ENCODE peak calls at places on chromosomes 7 and 10, in six cellular contexts. H, J, B, X, I and V are unnamed samples.
A peak's percentile ranks its signal among the peaks of the same experiment; 100 is the strongest.

GRCh38 chr10:5971315-5971832 is 6.0 kb downstream of the IL15RA start:
- DNase-seq in I (no peak), X (no peak), H (no peak), J (no peak), B (no peak), V (no peak)

GRCh38 chr10:118035358-118036031 is 11.2 kb downstream of the RAB11FIP2 start:
- DNase-seq in J (no peak), H (no peak), I (no peak), X (no peak), B (no peak), V (no peak)

GRCh38 chr7:82234457-82235049 is 209.0 kb downstream of the CACNA2D1 start:
- DNase-seq in B (peak; percentile 69), X (no peak), I (no peak), J (no peak), H (peak; percentile 9), V (no peak)

GRCh38 chr7:12643001-12643400 is 44.4 kb upstream of the ARL4A start:
- DNase-seq in H (no peak), B (no peak), X (no peak), J (no peak), I (no peak), V (no peak)

GRCh38 chr10:22230331-22230833 is 12.6 kb upstream of the EBLN1 start:
- DNase-seq in J (no peak), H (peak; percentile 66), B (peak; percentile 31), X (no peak), I (no peak), V (no peak)

GRCh38 chr7:138205614-138206150 is 129.4 kb downstream of the AKR1D1 start:
- DNase-seq in I (no peak), B (no peak), X (no peak), H (no peak), J (no peak), V (no peak)

GRCh38 chr10:1048349-1048731 is 579 bp downstream of the IDI1 start:
- DNase-seq in B (no peak), J (peak; percentile 62), X (no peak), I (no peak), H (no peak), V (no peak)

GRCh38 chr7:102291916-102292267 is 5.2 kb downstream of the SH2B2 start:
- DNase-seq in X (no peak), J (no peak), H (no peak), I (no peak), B (no peak), V (no peak)

GRCh38 chr10:122113161-122113944 is 124.4 kb downstream of the TACC2 start:
- DNase-seq in X (no peak), B (no peak), I (no peak), H (peak; percentile 59), J (peak; percentile 19), V (no peak)

GRCh38 chr10:15558136-15558535 is 161.6 kb downstream of the ITGA8 start:
- DNase-seq in B (no peak), I (no peak), H (no peak), J (no peak), X (no peak), V (no peak)

GRCh38 chr7:68720722-68721121 is 877.6 kb upstream of the AUTS2 start:
- DNase-seq in X (no peak), B (no peak), H (no peak), J (no peak), I (no peak), V (no peak)

GRCh38 chr10:8312861-8313260 is 258.4 kb downstream of the GATA3 start:
- DNase-seq in B (no peak), I (no peak), J (no peak), H (peak; percentile 31), X (no peak), V (no peak)

GRCh38 chr7:154350892-154351291 is 298.7 kb downstream of the DPP6 start:
- DNase-seq in X (no peak), J (no peak), H (no peak), B (no peak), I (no peak), V (no peak)

GRCh38 chr7:1928555-1929348 is 258.7 kb downstream of the ELFN1 start:
- DNase-seq in H (no peak), X (no peak), B (peak; percentile 46), J (no peak), I (no peak), V (no peak)

GRCh38 chr7:134186022-134186421 is 58.9 kb downstream of the LRGUK start:
- DNase-seq in H (no peak), X (no peak), J (no peak), B (no peak), I (no peak), V (no peak)

GRCh38 chr10:124332426-124332825 is 86.3 kb downstream of the OAT start:
- DNase-seq in H (no peak), J (no peak), B (no peak), I (no peak), X (no peak), V (no peak)

GRCh38 chr7:28144266-28144665 is 36.3 kb downstream of the JAZF1 start:
- DNase-seq in X (no peak), J (peak; percentile 9), H (no peak), I (no peak), B (peak; percentile 54), V (no peak)

GRCh38 chr7:69373171-69374035 is 224.9 kb upstream of the AUTS2 start:
- DNase-seq in H (no peak), J (peak; percentile 29), X (no peak), I (no peak), B (no peak), V (no peak)

GRCh38 chr10:14530465-14530864 is 199.7 kb upstream of the FRMD4A start:
- DNase-seq in B (no peak), I (no peak), H (no peak), J (no peak), X (no peak), V (no peak)

GRCh38 chr7:25877802-25878789 is 273.9 kb upstream of the NFE2L3 start:
- DNase-seq in H (no peak), X (no peak), I (no peak), B (no peak), J (no peak), V (no peak)

GRCh38 chr10:103736044-103736443 is 119.3 kb downstream of the SH3PXD2A start:
- DNase-seq in I (no peak), H (no peak), X (no peak), J (no peak), B (no peak), V (no peak)

GRCh38 chr10:33126118-33126517 is 168.1 kb upstream of the ITGB1 start:
- DNase-seq in H (peak; percentile 76), X (no peak), B (no peak), I (no peak), J (no peak), V (no peak)

GRCh38 chr7:81812514-81813472 is 42.9 kb upstream of the HGF start:
- DNase-seq in X (no peak), J (no peak), I (no peak), B (no peak), H (no peak), V (no peak)

GRCh38 chr7:15358112-15358511 is 203.7 kb downstream of the AGMO start:
- DNase-seq in X (no peak), J (no peak), B (no peak), I (no peak), H (no peak), V (no peak)

GRCh38 chr10:70475661-70476060 is 2.9 kb upstream of the PALD1 start:
- DNase-seq in J (no peak), H (peak; percentile 58), X (no peak), B (no peak), I (peak; percentile 70), V (no peak)

GRCh38 chr10:98246911-98247820 is 20.8 kb downstream of the LOXL4 start:
- DNase-seq in J (no peak), H (no peak), X (no peak), B (no peak), I (peak; percentile 79), V (no peak)

GRCh38 chr7:140235114-140235513 is 58.3 kb upstream of the KDM7A start:
- DNase-seq in J (no peak), H (no peak), X (no peak), B (no peak), I (no peak), V (no peak)

GRCh38 chr10:23439920-23440875 is 1.3 kb downstream of the OTUD1 start:
- DNase-seq in J (peak; percentile 17), X (peak; percentile 9), H (peak; percentile 35), I (no peak), B (no peak), V (peak; percentile 62)

GRCh38 chr10:30070001-30070759 is 10.8 kb upstream of the JCAD start:
- DNase-seq in H (no peak), J (no peak), B (no peak), X (no peak), I (no peak), V (no peak)

GRCh38 chr7:94698275-94698674 is 42.3 kb upstream of the SGCE start:
- DNase-seq in X (no peak), B (no peak), H (peak; percentile 84), I (peak; percentile 69), J (no peak), V (no peak)

GRCh38 chr7:70704921-70705346 is 427.0 kb upstream of the GALNT17 start:
- DNase-seq in H (no peak), B (peak; percentile 68), I (no peak), X (no peak), J (no peak), V (no peak)

GRCh38 chr10:129275886-129276285 is 191.2 kb upstream of the MGMT start:
- DNase-seq in X (no peak), H (no peak), B (no peak), I (no peak), J (no peak), V (no peak)

GRCh38 chr7:1987591-1988532 is 244.9 kb downstream of the MAD1L1 start:
- DNase-seq in B (no peak), X (no peak), I (no peak), J (no peak), H (no peak), V (no peak)

GRCh38 chr7:79221211-79221610 is 232.3 kb downstream of the MAGI2 start:
- DNase-seq in B (no peak), H (no peak), J (no peak), X (no peak), I (no peak), V (no peak)

GRCh38 chr7:69105092-69105491 is 493.2 kb upstream of the AUTS2 start:
- DNase-seq in X (no peak), H (no peak), J (no peak), B (no peak), I (no peak), V (no peak)

GRCh38 chr10:124719213-124719851 is 24.8 kb downstream of the FAM53B start:
- DNase-seq in I (no peak), J (peak; percentile 84), H (peak; percentile 72), B (peak; percentile 68), X (peak; percentile 52), V (peak; percentile 60)

GRCh38 chr7:27112960-27113949 is 10.8 kb upstream of the HOXA2 start:
- DNase-seq in H (no peak), I (no peak), B (no peak), X (no peak), J (no peak), V (no peak)

GRCh38 chr7:100366411-100367250 is 6.7 kb upstream of the PILRA start:
- DNase-seq in J (no peak), I (no peak), X (no peak), B (no peak), H (no peak), V (no peak)